ENCODE peak calls at places on chromosomes 3 and 15, in five cellular contexts. B, W, S, T and O are unnamed samples.

GRCh38 chr15:80636675-80637074 is 58.4 kb upstream of the ABHD17C start:
- DNase-seq in B (no peak), W (no peak), S (no peak), T (no peak), O (no peak)

GRCh38 chr3:48400824-48401433 is 28.9 kb downstream of the FBXW12 start:
- DNase-seq in B (peak), W (peak), S (peak), T (no peak), O (peak)

GRCh38 chr15:88747626-88748025 is 55.6 kb upstream of the ACAN start:
- DNase-seq in B (no peak), W (no peak), S (no peak), T (no peak), O (no peak)

GRCh38 chr15:66053991-66054390 is 184.7 kb downstream of the RAB11A start:
- DNase-seq in B (no peak), W (no peak), S (no peak), T (no peak), O (no peak)

GRCh38 chr15:27867861-27868260 is 231.3 kb downstream of the OCA2 start:
- DNase-seq in B (no peak), W (no peak), S (no peak), T (no peak), O (no peak)

GRCh38 chr3:177618873-177619771 is 421.8 kb upstream of the TBL1XR1 start:
- DNase-seq in B (no peak), W (no peak), S (peak), T (no peak), O (no peak)

GRCh38 chr3:99625237-99625622 is 13.2 kb upstream of the COL8A1 start:
- DNase-seq in B (no peak), W (no peak), S (no peak), T (no peak), O (no peak)

GRCh38 chr3:114442251-114442650 is 148.4 kb downstream of the TIGIT start:
- DNase-seq in B (no peak), W (peak), S (peak), T (no peak), O (no peak)

GRCh38 chr15:89770041-89770440 is 6.1 kb upstream of the MESP2 start:
- DNase-seq in B (no peak), W (no peak), S (no peak), T (no peak), O (no peak)

GRCh38 chr15:55993804-55994539 is 560 bp upstream of the NEDD4 start:
- DNase-seq in B (no peak), W (peak), S (peak), T (no peak), O (no peak)

GRCh38 chr15:34733621-34734020 is 21.2 kb downstream of the GJD2 start:
- DNase-seq in B (no peak), W (no peak), S (no peak), T (no peak), O (no peak)

GRCh38 chr15:73650387-73651126 is 17.4 kb upstream of the NPTN start:
- DNase-seq in B (no peak), W (peak), S (no peak), T (no peak), O (no peak)

GRCh38 chr3:135310317-135310716 is 515.3 kb downstream of the EPHB1 start:
- DNase-seq in B (no peak), W (no peak), S (no peak), T (no peak), O (no peak)

GRCh38 chr15:34914316-34914715 is 55.2 kb downstream of the AQR start:
- DNase-seq in B (no peak), W (no peak), S (no peak), T (no peak), O (no peak)

GRCh38 chr3:94360982-94361381 is 298.1 kb downstream of the NSUN3 start:
- DNase-seq in B (no peak), W (no peak), S (peak), T (no peak), O (peak)

GRCh38 chr15:99416191-99417188 is 149.3 kb upstream of the MEF2A start:
- DNase-seq in B (no peak), W (no peak), S (no peak), T (peak), O (peak)

GRCh38 chr3:177589921-177590336 is 392.6 kb upstream of the TBL1XR1 start:
- DNase-seq in B (no peak), W (peak), S (peak), T (no peak), O (no peak)

GRCh38 chr3:56930706-56931105 is 129.0 kb upstream of the ARHGEF3 start:
- DNase-seq in B (no peak), W (peak), S (peak), T (no peak), O (no peak)

GRCh38 chr3:50270841-50271240 is 1.9 kb downstream of the SEMA3B start:
- DNase-seq in B (no peak), W (no peak), S (no peak), T (no peak), O (peak)

GRCh38 chr3:147384210-147385058 is 21.9 kb downstream of the ZIC4 start:
- DNase-seq in B (no peak), W (no peak), S (no peak), T (no peak), O (no peak)

GRCh38 chr15:99019558-99020540 is 12.3 kb upstream of the PGPEP1L start:
- DNase-seq in B (no peak), W (peak), S (peak), T (no peak), O (no peak)

GRCh38 chr15:101062471-101063171 is 143.5 kb downstream of the LRRK1 start:
- DNase-seq in B (no peak), W (no peak), S (no peak), T (no peak), O (no peak)

GRCh38 chr3:134251731-134252391 is 1.2 kb upstream of the RYK start:
- DNase-seq in B (peak), W (no peak), S (no peak), T (no peak), O (peak)

GRCh38 chr3:13484861-13485590 is 4.9 kb downstream of the HDAC11 start:
- DNase-seq in B (peak), W (peak), S (peak), T (peak), O (peak)

GRCh38 chr3:178805746-178806145 is 265.9 kb downstream of the ZMAT3 start:
- DNase-seq in B (no peak), W (no peak), S (no peak), T (no peak), O (no peak)

GRCh38 chr15:66795851-66796250 is 93.8 kb downstream of the SMAD6 start:
- DNase-seq in B (no peak), W (no peak), S (no peak), T (no peak), O (no peak)